ENCODE peak calls at places on chromosomes 2 and 18, in five cellular contexts. Y is MM.1S, D is IMR-90, Q is fibroblast of lung, A is PC-3. E is an unnamed sample.

GRCh38 chr2:98471402-98472131 is 26.9 kb downstream of the INPP4A start:
- DNase-seq in Y (no peak), D (no peak), Q (no peak), A (no peak), E (no peak)

GRCh38 chr2:240919161-240919781 is 13.1 kb downstream of the CROCC2 start:
- DNase-seq in Y (no peak), D (no peak), Q (no peak), A (no peak), E (no peak)

GRCh38 chr2:102606353-102606752 is 13.0 kb upstream of the SLC9A2 start:
- DNase-seq in Y (no peak), D (no peak), Q (no peak), A (peak; percentile 78), E (no peak)

GRCh38 chr2:180872256-180872655 is 108.1 kb upstream of the UBE2E3 start:
- DNase-seq in Y (no peak), D (peak; percentile 53), Q (peak; percentile 42), A (no peak), E (peak; percentile 75)

GRCh38 chr2:220270506-220271070 is 643.2 kb downstream of the SLC4A3 start:
- DNase-seq in Y (no peak), D (no peak), Q (no peak), A (no peak), E (no peak)

GRCh38 chr2:120972286-120972685 is 236.6 kb downstream of the GLI2 start:
- DNase-seq in Y (no peak), D (no peak), Q (no peak), A (no peak), E (no peak)

GRCh38 chr2:211928186-211928585 is 610.4 kb downstream of the ERBB4 start:
- DNase-seq in Y (no peak), D (no peak), Q (no peak), A (no peak), E (no peak)

GRCh38 chr18:69697069-69697468 is 250.6 kb downstream of the CD226 start:
- DNase-seq in Y (no peak), D (no peak), Q (no peak), A (no peak), E (no peak)

GRCh38 chr18:9354256-9354655 is 19.7 kb downstream of the TWSG1 start:
- DNase-seq in Y (no peak), D (peak; percentile 45), Q (no peak), A (no peak), E (no peak)

GRCh38 chr18:12458761-12459160 is 51.0 kb downstream of the PRELID3A start:
- DNase-seq in Y (no peak), D (peak; percentile 34), Q (no peak), A (no peak), E (no peak)

GRCh38 chr2:160229591-160229990 is 29.5 kb upstream of the ITGB6 start:
- DNase-seq in Y (no peak), D (peak; percentile 62), Q (peak; percentile 43), A (peak; percentile 85), E (peak; percentile 79)

GRCh38 chr2:214297424-214297823 is 113.4 kb upstream of the VWC2L start:
- DNase-seq in Y (no peak), D (no peak), Q (no peak), A (no peak), E (no peak)

GRCh38 chr18:24613887-24614286 is 153.4 kb downstream of the HRH4 start:
- DNase-seq in Y (no peak), D (no peak), Q (no peak), A (no peak), E (no peak)

GRCh38 chr2:88452980-88453582 is 588 bp upstream of the FOXI3 start:
- DNase-seq in Y (peak; percentile 46), D (no peak), Q (peak; percentile 44), A (no peak), E (peak; percentile 3)

GRCh38 chr18:54777989-54778388 is 50.3 kb upstream of the RAB27B start:
- DNase-seq in Y (no peak), D (no peak), Q (no peak), A (peak; percentile 22), E (no peak)

GRCh38 chr2:170530284-170530745 is 184.8 kb upstream of the SP5 start:
- DNase-seq in Y (no peak), D (peak; percentile 34), Q (peak; percentile 84), A (peak; percentile 74), E (peak; percentile 60)

GRCh38 chr2:69694894-69695849 is 46.8 kb upstream of the ANXA4 start:
- DNase-seq in Y (no peak), D (peak; percentile 91), Q (peak; percentile 76), A (peak; percentile 97), E (peak; percentile 99)

GRCh38 chr18:23591011-23591410 is 4.7 kb upstream of the NPC1 start:
- DNase-seq in Y (no peak), D (peak; percentile 24), Q (peak; percentile 29), A (no peak), E (no peak)

GRCh38 chr2:196959750-196960392 is 33.4 kb upstream of the PGAP1 start:
- DNase-seq in Y (no peak), D (no peak), Q (peak; percentile 56), A (no peak), E (no peak)

GRCh38 chr2:239368906-239369584 is 31.8 kb downstream of the HDAC4 start:
- DNase-seq in Y (no peak), D (no peak), Q (no peak), A (no peak), E (no peak)

GRCh38 chr2:46528880-46529279 is 49.5 kb downstream of the TMEM247 start:
- DNase-seq in Y (no peak), D (no peak), Q (no peak), A (no peak), E (no peak)

GRCh38 chr2:188850786-188851185 is 123.4 kb upstream of the COL3A1 start:
- DNase-seq in Y (no peak), D (peak; percentile 57), Q (peak; percentile 65), A (no peak), E (peak; percentile 39)

GRCh38 chr2:192499476-192499875 is 304.7 kb upstream of the TMEFF2 start:
- DNase-seq in Y (no peak), D (no peak), Q (peak; percentile 33), A (peak; percentile 28), E (peak; percentile 77)

GRCh38 chr2:177489719-177490301 is 97.2 kb downstream of the AGPS start:
- DNase-seq in Y (peak; percentile 21), D (peak; percentile 49), Q (peak; percentile 68), A (peak; percentile 56), E (peak; percentile 10)

GRCh38 chr2:54966165-54966819 is 84.0 kb downstream of the RTN4 start:
- DNase-seq in Y (peak; percentile 90), D (no peak), Q (no peak), A (peak; percentile 47), E (no peak)

GRCh38 chr18:27225947-27226481 is 40.9 kb upstream of the CHST9 start:
- DNase-seq in Y (no peak), D (no peak), Q (no peak), A (no peak), E (no peak)

GRCh38 chr2:217452928-217453327 is 549.9 kb downstream of the TNS1 start:
- DNase-seq in Y (no peak), D (no peak), Q (no peak), A (no peak), E (no peak)
- H3K9ac ChIP-seq in Y (no peak overlapping the region), D (no peak overlapping the region), Q (no peak overlapping the region), A (no peak overlapping the region), E (no peak overlapping the region)

GRCh38 chr2:12554235-12555011 is 162.3 kb upstream of the TRIB2 start:
- DNase-seq in Y (no peak), D (no peak), Q (no peak), A (peak; percentile 26), E (no peak)

GRCh38 chr2:12549641-12550040 is 167.1 kb upstream of the TRIB2 start:
- DNase-seq in Y (no peak), D (peak; percentile 63), Q (no peak), A (peak; percentile 60), E (peak; percentile 63)

GRCh38 chr2:12555012-12555645 is 161.6 kb upstream of the TRIB2 start:
- DNase-seq in Y (no peak), D (peak; percentile 80), Q (peak; percentile 71), A (peak; percentile 66), E (peak; percentile 79)

GRCh38 chr2:12548906-12549305 is 167.8 kb upstream of the TRIB2 start:
- DNase-seq in Y (no peak), D (no peak), Q (no peak), A (no peak), E (no peak)

DNA sequence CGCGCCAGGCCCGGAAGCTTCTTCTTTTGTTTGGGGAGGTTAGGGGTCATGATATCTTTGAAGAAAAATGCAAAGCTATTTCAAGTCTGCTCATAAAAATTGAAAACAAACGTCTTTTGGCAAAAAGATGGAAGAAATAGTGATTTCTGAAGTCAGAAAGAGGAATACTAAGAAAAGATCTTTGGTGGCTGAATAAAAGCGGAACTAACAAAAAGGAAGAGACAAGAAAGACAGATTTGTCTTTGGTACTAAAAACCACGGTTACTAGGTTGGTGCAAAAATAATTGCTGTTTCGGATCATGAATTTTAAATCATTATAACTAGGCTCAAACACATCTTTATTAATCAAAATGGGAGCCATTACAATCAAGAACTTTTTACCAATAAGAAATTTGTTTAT is 164.6 kb upstream of the TRIB2 start:
- DNase-seq in Y (no peak), D (no peak), Q (no peak), A (no peak), E (no peak)
- H3K4me2 ChIP-seq in Y (no peak overlapping the region), D (no peak overlapping the region), Q (no peak overlapping the region), A (no peak overlapping the region), E (no peak overlapping the region)

GRCh38 chr2:105450495-105450894 is 51.6 kb upstream of the FHL2 start:
- DNase-seq in Y (no peak), D (no peak), Q (no peak), A (no peak), E (no peak)

GRCh38 chr2:105451571-105452140 is 52.8 kb upstream of the FHL2 start:
- DNase-seq in Y (no peak), D (no peak), Q (no peak), A (no peak), E (no peak)

GRCh38 chr2:105455488-105455991 is 56.7 kb upstream of the FHL2 start:
- DNase-seq in Y (no peak), D (peak; percentile 92), Q (peak; percentile 93), A (peak; percentile 100), E (peak; percentile 99)

GRCh38 chr2:105458076-105458475 is 59.2 kb upstream of the FHL2 start:
- DNase-seq in Y (no peak), D (no peak), Q (no peak), A (no peak), E (no peak)

GRCh38 chr2:105454801-105455485 is 56.1 kb upstream of the FHL2 start:
- DNase-seq in Y (peak; percentile 41), D (peak; percentile 61), Q (peak; percentile 87), A (peak; percentile 94), E (peak; percentile 89)
- TF ChIP-seq CTCF in Y (peak; percentile 37), D (peak; percentile 37), Q (peak; percentile 62), A (peak; percentile 65), E (peak; percentile 36)

DNA sequence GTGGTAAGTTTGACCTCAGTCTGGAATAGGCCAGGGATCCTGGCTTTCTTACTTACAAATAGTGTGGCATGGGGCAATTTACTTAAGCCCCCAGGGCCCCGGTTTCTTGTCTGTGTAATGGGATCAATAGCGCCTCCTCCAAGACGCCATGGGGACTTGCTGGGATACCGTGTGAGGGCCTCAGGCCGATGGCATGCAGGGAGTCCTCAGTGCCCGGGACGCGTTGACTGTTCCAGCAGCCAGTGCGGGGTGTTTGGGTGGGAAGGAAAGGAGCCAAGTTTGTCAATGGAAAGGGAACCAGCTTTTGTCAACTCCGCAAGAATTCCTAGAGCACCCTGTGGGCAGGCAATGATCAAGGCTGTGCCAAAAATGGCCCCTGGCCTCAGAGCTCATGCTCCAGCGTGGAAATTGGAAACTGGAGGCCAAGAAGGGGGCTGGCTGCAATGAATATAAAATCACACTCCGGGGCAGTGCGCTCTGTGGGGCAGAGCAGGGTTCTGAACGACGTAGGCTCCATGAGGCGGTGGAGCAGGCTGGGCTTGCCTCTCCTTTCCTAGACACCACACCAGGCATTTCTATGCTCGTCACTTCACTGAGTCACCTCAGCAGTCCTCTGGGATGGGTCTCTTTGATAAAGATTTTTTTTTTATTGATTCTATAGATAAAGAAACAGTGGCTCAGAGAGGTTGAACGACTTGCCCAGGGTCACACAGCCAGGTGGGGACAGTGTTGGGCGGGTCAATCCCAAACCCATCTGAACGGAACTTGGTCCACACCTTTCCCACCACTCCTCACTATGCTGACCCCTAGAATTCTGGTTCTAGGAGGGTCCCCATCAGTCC is 56.7 kb upstream of the ASAP2 start:
- DNase-seq in Y (no peak), D (no peak), Q (no peak), A (no peak), E (no peak)
- H3K9ac ChIP-seq in Y (no peak overlapping the region), D (no peak overlapping the region), Q (no peak overlapping the region), A (no peak overlapping the region), E (no peak overlapping the region)

E was measured in astrocyte.